ENCODE peak calls at places on chromosome 2, in five cellular contexts. D is progenitor cell of endocrine pancreas, U is A549, M is GM20000, V is fibroblast of lung. Y is an unnamed sample.

GRCh38 chr2:29215739-29216608 is 100.8 kb downstream of the CLIP4 start:
- DNase-seq in M (no peak), V (no peak), D (no peak), U (no peak), Y (no peak)

GRCh38 chr2:156845806-156846558 is 409.8 kb downstream of the GPD2 start:
- DNase-seq in U (no peak), D (no peak), V (peak), M (no peak), Y (no peak)

GRCh38 chr2:102058293-102058833 is 66.6 kb downstream of the IL1R2 start:
- DNase-seq in V (no peak), M (no peak), U (no peak), D (no peak), Y (no peak)

GRCh38 chr2:182716665-182716990 is 571 bp downstream of the DNAJC10 start:
- DNase-seq in V (no peak), D (peak), U (no peak), M (peak), Y (no peak)

GRCh38 chr2:23498941-23499340 is 114.0 kb downstream of the KLHL29 start:
- DNase-seq in U (no peak), V (no peak), D (no peak), M (no peak), Y (no peak)

GRCh38 chr2:240893363-240893828 is 2.6 kb downstream of the MAB21L4 start:
- DNase-seq in D (no peak), M (no peak), V (peak), U (no peak), Y (no peak)

GRCh38 chr2:84946204-84947009 is 24.6 kb upstream of the KCMF1 start:
- DNase-seq in V (peak), M (peak), U (peak), D (no peak), Y (peak)

GRCh38 chr2:219291910-219292490 is 12.8 kb downstream of the DNAJB2 start:
- DNase-seq in U (no peak), V (no peak), M (no peak), D (no peak), Y (no peak)

GRCh38 chr2:226581004-226581403 is 218.6 kb downstream of the IRS1 start:
- DNase-seq in D (no peak), M (no peak), U (peak), V (no peak), Y (no peak)

GRCh38 chr2:226579519-226579918 is 220.1 kb downstream of the IRS1 start:
- DNase-seq in M (no peak), V (no peak), D (no peak), U (no peak), Y (no peak)

GRCh38 chr2:226580403-226580802 is 219.2 kb downstream of the IRS1 start:
- DNase-seq in M (no peak), U (no peak), V (peak), D (no peak), Y (no peak)

GRCh38 chr2:226578373-226578772 is 221.2 kb downstream of the IRS1 start:
- DNase-seq in M (no peak), V (no peak), D (no peak), U (no peak), Y (no peak)

DNA sequence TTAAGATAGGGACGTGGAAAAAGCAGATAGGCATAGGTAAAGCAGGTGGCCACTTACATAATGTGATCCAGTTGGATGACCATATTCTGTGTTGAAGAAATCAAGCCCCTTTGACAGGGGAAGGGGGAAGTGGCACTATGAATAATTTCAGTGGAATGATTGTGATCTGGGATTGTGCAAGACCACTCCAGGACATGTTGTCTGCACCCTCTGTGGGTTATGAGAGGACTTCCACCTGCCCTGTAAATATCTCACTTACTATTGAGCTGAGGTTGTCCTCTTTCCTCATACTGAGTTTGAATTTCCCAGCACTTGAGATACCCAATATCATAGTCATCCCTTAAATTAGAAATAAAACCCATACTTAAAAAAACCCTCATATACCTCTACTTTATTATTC is 220.7 kb downstream of the IRS1 start:
- DNase-seq in D (no peak), M (no peak), V (peak), U (peak), Y (no peak)
- TF ChIP-seq CTCF in D (no peak), M (no peak), V (no peak), U (no peak), Y (no peak)

DNA sequence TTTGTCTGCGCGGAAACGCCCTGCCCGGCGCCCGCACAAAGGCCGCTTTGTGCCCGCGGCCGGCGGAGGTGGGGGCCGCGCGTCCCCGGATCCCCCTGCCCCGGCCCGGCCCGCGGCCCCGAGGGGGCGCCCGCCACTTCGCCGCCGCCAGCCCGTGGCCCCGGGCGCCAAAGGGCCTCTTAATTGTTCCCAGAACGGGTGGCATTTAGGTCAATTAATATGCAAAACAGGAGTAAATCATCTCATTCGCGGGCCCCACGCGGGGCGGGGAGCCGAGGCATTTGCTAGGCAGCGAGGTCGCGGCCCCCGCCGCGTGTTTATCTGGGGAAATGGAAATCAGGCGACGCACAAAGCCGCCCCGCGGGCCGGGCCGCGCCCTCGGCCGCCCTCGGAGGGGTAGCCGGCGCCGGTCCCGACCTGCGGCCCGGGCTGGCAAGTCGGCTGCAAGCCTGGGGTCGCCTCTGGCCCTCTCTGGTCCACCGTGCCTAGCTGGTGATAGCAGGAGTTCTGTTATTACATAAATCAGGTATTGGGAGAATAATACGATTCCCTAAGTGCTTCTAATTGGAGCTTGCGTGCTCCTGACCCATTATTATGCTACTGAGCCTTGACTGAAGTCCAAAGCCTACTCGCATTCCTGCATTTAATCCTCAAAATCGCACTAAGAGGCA is 148.2 kb upstream of the GLI2 start:
- DNase-seq in M (peak), D (no peak), U (no peak), V (no peak), Y (no peak)
- TF ChIP-seq CTCF in M (no peak), D (peak), U (no peak), V (no peak), Y (no peak)

DNA sequence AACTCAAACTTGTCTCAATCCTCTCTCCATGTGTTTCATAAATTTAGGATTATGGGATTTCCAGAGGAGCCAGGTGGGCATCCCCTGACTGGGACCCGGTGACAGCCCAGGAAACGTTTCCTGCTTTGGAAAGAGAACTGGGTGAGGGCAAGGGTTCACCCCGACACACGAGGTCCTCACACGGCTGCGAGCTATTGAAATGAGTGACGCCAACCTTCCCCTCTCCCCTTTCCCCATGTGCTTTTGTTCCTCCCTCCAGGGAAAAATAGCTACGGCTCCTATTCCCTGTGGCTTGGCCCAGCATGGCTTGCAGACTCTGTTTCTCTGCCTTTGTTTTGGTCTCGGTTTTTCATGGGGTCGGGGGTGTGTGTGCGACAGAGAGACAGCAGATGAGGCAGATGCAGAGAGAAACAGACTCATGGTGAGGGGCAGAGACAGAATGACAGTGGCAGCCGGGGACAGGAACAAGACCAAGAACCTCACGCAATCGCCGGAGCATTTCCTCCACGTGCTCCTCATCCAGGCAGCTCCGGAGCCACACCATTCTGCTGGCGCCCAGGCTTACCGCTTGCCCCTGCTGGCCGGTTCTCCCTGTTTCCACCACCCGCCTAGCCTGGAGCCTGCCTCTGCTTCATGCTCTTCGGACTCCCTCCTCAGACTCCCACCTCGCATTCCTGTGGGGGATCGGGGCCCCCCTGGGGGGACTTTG is 238.5 kb downstream of the DYSF start:
- DNase-seq in V (no peak), U (no peak), D (no peak), M (no peak), Y (no peak)
- TF ChIP-seq CTCF in V (no peak), U (no peak), D (no peak), M (no peak), Y (no peak)

GRCh38 chr2:37648316-37649011 is 23.0 kb downstream of the CDC42EP3 start:
- DNase-seq in U (no peak), V (no peak), D (no peak), M (no peak), Y (peak)
- TF ChIP-seq CTCF in U (no peak), V (no peak), D (no peak), M (peak), Y (peak)

DNA sequence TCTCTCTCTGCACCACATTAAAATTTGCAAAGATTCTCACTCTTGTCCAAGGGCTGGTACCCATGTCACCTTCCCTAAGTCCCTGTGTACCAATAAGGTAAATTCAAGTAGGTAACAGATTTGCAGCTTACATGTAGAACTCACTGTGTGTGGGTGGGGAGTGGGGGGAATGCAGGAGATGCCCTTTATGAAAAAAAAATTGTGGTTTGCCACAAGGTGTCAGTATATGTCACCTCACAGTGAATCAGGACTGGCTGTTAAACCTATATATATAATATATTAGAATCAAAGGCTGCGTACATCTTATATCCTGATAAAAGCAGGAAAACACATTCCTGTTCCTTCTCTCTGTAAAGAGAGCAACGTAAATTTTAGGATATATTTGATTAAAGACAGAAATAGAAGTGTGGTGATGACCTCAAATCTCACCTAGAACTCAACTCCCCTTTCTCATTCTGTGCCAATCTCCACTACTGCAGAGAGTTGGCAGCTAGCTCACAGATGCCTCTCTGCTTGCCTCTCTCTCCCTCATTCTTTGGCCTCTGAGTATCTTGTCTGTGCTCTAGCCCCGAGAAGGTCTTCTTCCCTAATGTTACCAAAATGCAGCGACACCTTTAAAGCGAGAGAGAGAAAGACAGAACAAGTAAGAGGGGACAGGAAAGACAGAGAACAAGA is 529 bp downstream of the XDH start:
- DNase-seq in D (no peak), M (no peak), V (no peak), U (peak), Y (no peak)
- TF ChIP-seq CTCF in D (peak), M (no peak), V (no peak), U (peak), Y (peak)

DNA sequence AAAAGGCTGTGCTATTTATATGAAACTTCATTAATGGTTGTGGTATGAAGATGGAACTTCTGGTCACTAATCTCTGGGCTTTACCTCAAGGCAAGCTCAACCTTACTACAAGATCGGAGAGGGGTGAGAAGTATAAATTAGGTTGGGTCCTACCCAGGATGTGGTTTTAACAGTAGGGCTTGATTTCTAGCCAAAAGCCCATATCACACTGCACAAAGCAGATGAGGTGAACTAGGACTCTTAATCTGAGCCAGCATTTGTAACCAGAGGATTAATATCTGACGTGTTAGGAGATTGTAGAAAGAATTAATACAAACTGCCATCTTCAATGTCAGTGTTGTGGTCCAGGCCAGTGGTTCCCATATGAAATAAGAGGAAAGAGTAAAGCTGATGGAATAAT is 86.4 kb upstream of the RGPD4 start:
- DNase-seq in M (no peak), U (no peak), D (no peak), V (no peak), Y (no peak)
- TF ChIP-seq CTCF in M (no peak), U (no peak), D (no peak), V (no peak), Y (no peak)

DNA sequence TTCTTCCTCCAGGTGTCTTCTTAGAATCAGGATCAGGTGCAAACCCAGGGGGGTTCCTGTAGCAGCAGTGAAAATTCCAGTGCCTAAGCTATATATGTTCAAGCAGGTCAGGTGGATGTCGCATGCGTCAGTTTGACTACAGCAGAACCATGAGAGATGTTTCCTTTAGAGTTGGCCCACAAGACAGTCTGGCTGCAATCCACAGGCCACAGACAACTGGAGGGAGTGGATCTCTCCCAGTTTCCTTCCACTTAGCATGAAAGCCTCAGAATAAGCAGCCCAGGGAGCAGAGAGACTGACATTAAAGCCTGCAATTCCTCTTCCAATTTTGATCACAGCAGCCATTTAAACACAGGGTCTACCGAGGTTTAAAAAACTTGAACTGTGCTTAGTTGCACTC is 1.1 kb upstream of the KCNE4 start:
- DNase-seq in M (no peak), U (no peak), D (no peak), V (peak), Y (no peak)
- TF ChIP-seq CTCF in M (no peak), U (no peak), D (no peak), V (no peak), Y (no peak)

Y was measured in GM12865.